ENCODE peak calls at places on chromosomes 11 and 22, in eight cellular contexts. One of them, this sample, is unnamed.

GRCh38 chr11:399731-400211 is 5.8 kb downstream of the PKP3 start:
- DNase-seq in dermis blood vessel endothelial cell: no peak
- DNase-seq in COR-L47: no peak
- DNase-seq in stimulated activated naive CD4-positive, alpha-beta T cell: no peak
- DNase-seq in Calu3: no peak
- DNase-seq in NCI-H460: no peak
- DNase-seq in G401: no peak
- DNase-seq in GM06990: no peak
- DNase-seq in this sample: no peak

GRCh38 chr11:19594326-19594725 is 118.3 kb upstream of the NAV2 start:
- DNase-seq in dermis blood vessel endothelial cell: no peak
- DNase-seq in COR-L47: no peak
- DNase-seq in stimulated activated naive CD4-positive, alpha-beta T cell: no peak
- DNase-seq in Calu3: no peak
- DNase-seq in NCI-H460: no peak
- DNase-seq in G401: no peak
- DNase-seq in GM06990: no peak
- DNase-seq in this sample: no peak

GRCh38 chr22:42993651-42994275 is 21.2 kb downstream of the PACSIN2 start:
- DNase-seq in dermis blood vessel endothelial cell: no peak
- DNase-seq in COR-L47: no peak
- DNase-seq in stimulated activated naive CD4-positive, alpha-beta T cell: no peak
- DNase-seq in Calu3: no peak
- DNase-seq in NCI-H460: no peak
- DNase-seq in G401: no peak
- DNase-seq in GM06990: no peak
- DNase-seq in this sample: no peak

GRCh38 chr11:29321293-29322132 is 695.3 kb downstream of the KCNA4 start:
- DNase-seq in dermis blood vessel endothelial cell: no peak
- DNase-seq in COR-L47: no peak
- DNase-seq in stimulated activated naive CD4-positive, alpha-beta T cell: no peak
- DNase-seq in Calu3: peak; percentile 50
- DNase-seq in NCI-H460: no peak
- DNase-seq in G401: no peak
- DNase-seq in GM06990: no peak
- DNase-seq in this sample: no peak

GRCh38 chr11:968822-969221 is 43.2 kb downstream of the AP2A2 start:
- DNase-seq in dermis blood vessel endothelial cell: no peak
- DNase-seq in COR-L47: no peak
- DNase-seq in stimulated activated naive CD4-positive, alpha-beta T cell: no peak
- DNase-seq in Calu3: no peak
- DNase-seq in NCI-H460: no peak
- DNase-seq in G401: no peak
- DNase-seq in GM06990: no peak
- DNase-seq in this sample: no peak

GRCh38 chr22:45483319-45483718 is 19.4 kb upstream of the FBLN1 start:
- DNase-seq in dermis blood vessel endothelial cell: no peak
- DNase-seq in COR-L47: no peak
- DNase-seq in stimulated activated naive CD4-positive, alpha-beta T cell: no peak
- DNase-seq in Calu3: no peak
- DNase-seq in NCI-H460: no peak
- DNase-seq in G401: no peak
- DNase-seq in GM06990: no peak
- DNase-seq in this sample: no peak

GRCh38 chr11:6565325-6565724 is 38.1 kb downstream of the RRP8 start:
- DNase-seq in dermis blood vessel endothelial cell: no peak
- DNase-seq in COR-L47: no peak
- DNase-seq in stimulated activated naive CD4-positive, alpha-beta T cell: no peak
- DNase-seq in Calu3: no peak
- DNase-seq in NCI-H460: no peak
- DNase-seq in G401: no peak
- DNase-seq in GM06990: no peak
- DNase-seq in this sample: no peak

GRCh38 chr11:64053699-64054098 is 18.0 kb downstream of the FLRT1 start:
- DNase-seq in dermis blood vessel endothelial cell: no peak
- DNase-seq in COR-L47: no peak
- DNase-seq in stimulated activated naive CD4-positive, alpha-beta T cell: no peak
- DNase-seq in Calu3: no peak
- DNase-seq in NCI-H460: no peak
- DNase-seq in G401: no peak
- DNase-seq in GM06990: no peak
- DNase-seq in this sample: no peak

GRCh38 chr22:41996826-41997225 is 1.8 kb upstream of the WBP2NL start:
- DNase-seq in dermis blood vessel endothelial cell: no peak
- DNase-seq in COR-L47: no peak
- DNase-seq in stimulated activated naive CD4-positive, alpha-beta T cell: no peak
- DNase-seq in Calu3: no peak
- DNase-seq in NCI-H460: no peak
- DNase-seq in G401: no peak
- DNase-seq in GM06990: no peak
- DNase-seq in this sample: no peak